ENCODE peak calls at places on chromosomes 7 and 10, in five cellular contexts. E is head of caudate nucleus, U is Daoy, C is HTR-8/SVneo, N is EH. M is an unnamed sample.
A peak's percentile ranks its signal among the peaks of the same experiment; 100 is the strongest.

GRCh38 chr7:2050511-2050866 is 182.3 kb downstream of the MAD1L1 start:
- DNase-seq in C (no peak), N (no peak), E (no peak), U (no peak), M (no peak)

GRCh38 chr10:20630092-20630643 is 266.9 kb downstream of the NEBL start:
- DNase-seq in C (no peak), U (no peak), E (no peak), N (no peak), M (no peak)

GRCh38 chr7:30247546-30248386 is 36.6 kb upstream of the ZNRF2 start:
- DNase-seq in U (no peak), E (no peak), N (no peak), C (no peak), M (no peak)

GRCh38 chr10:103676058-103676785 is 179.2 kb downstream of the SH3PXD2A start:
- DNase-seq in E (no peak), U (no peak), N (peak; percentile 75), C (peak; percentile 62), M (no peak)

GRCh38 chr10:34666008-34666700 is 148.9 kb downstream of the PARD3 start:
- DNase-seq in E (peak; percentile 34), U (peak; percentile 76), N (peak; percentile 88), C (peak; percentile 91), M (peak; percentile 59)

GRCh38 chr10:78695846-78696245 is 372.9 kb upstream of the ZMIZ1 start:
- DNase-seq in U (no peak), C (no peak), E (no peak), N (no peak), M (no peak)

GRCh38 chr10:69088801-69089501 is 1.0 kb downstream of the SRGN start:
- DNase-seq in U (no peak), E (no peak), N (peak; percentile 76), C (peak; percentile 54), M (peak; percentile 45)

GRCh38 chr7:35353481-35353880 is 99.6 kb upstream of the TBX20 start:
- DNase-seq in N (no peak), E (no peak), U (no peak), C (no peak), M (no peak)

GRCh38 chr7:74656421-74656910 is 1.1 kb upstream of the GTF2I start:
- DNase-seq in U (peak; percentile 46), N (peak; percentile 46), E (peak; percentile 77), C (no peak), M (peak; percentile 27)

GRCh38 chr10:49649294-49649693 is 30.2 kb upstream of the C10orf53 start:
- DNase-seq in E (no peak), U (peak; percentile 9), N (peak; percentile 26), C (no peak), M (peak; percentile 24)

GRCh38 chr7:1224093-1224702 is 8.5 kb upstream of the UNCX start:
- DNase-seq in U (no peak), N (no peak), E (no peak), C (no peak), M (no peak)

GRCh38 chr7:138980575-138981285 is 459 bp downstream of the KIAA1549 start:
- DNase-seq in E (no peak), C (no peak), N (peak; percentile 13), U (no peak), M (no peak)

GRCh38 chr7:8250547-8250946 is 11.4 kb downstream of the ICA1 start:
- DNase-seq in E (no peak), U (no peak), N (no peak), C (no peak), M (no peak)

GRCh38 chr10:51031995-51032394 is 42.3 kb upstream of the PRKG1 start:
- DNase-seq in U (no peak), C (no peak), E (no peak), N (no peak), M (no peak)

GRCh38 chr7:101172854-101173751 is 7.0 kb downstream of the NAT16 start:
- DNase-seq in N (peak; percentile 88), E (no peak), U (peak; percentile 100), C (no peak), M (no peak)

GRCh38 chr7:84237533-84238173 is 43.1 kb upstream of the SEMA3A start:
- DNase-seq in C (peak; percentile 23), N (peak; percentile 97), U (peak; percentile 80), E (no peak), M (no peak)

GRCh38 chr7:149879271-149879711 is 5.5 kb downstream of the ATP6V0E2 start:
- DNase-seq in U (no peak), E (no peak), N (no peak), C (no peak), M (no peak)

GRCh38 chr7:26409636-26410035 is 118.0 kb downstream of the SNX10 start:
- DNase-seq in E (no peak), C (no peak), N (no peak), U (no peak), M (no peak)

GRCh38 chr10:116889066-116889465 is 39.8 kb downstream of the ENO4 start:
- DNase-seq in C (no peak), U (no peak), E (no peak), N (no peak), M (no peak)